ENCODE peak calls at places on chromosomes 2 and 18, in eight cellular contexts. C is uterus, H is GM20000, O is left ventricle myocardium inferior, F is HCT116, B is foreskin fibroblast, D is heart right ventricle, V is testis. L is an unnamed sample.

GRCh38 chr2:1591978-1592907 is 152.1 kb downstream of the PXDN start:
- DNase-seq in H (no peak), O (peak), B (peak), C (peak), F (peak), D (peak), V (peak), L (peak)

GRCh38 chr2:11578986-11579774 is 45.3 kb downstream of the GREB1 start:
- DNase-seq in D (no peak), C (no peak), H (no peak), F (no peak), O (no peak), V (no peak), B (no peak), L (no peak)

GRCh38 chr2:34570266-34570872 is 971.3 kb upstream of the FAM98A start:
- DNase-seq in F (no peak), H (peak), D (no peak), O (no peak), B (no peak), V (peak), C (no peak), L (peak)

GRCh38 chr2:239387811-239388210 is 13.0 kb downstream of the HDAC4 start:
- DNase-seq in C (no peak), F (no peak), D (no peak), O (no peak), V (no peak), H (no peak), B (no peak), L (no peak)

GRCh38 chr2:36376992-36377738 is 21.6 kb downstream of the CRIM1 start:
- DNase-seq in B (no peak), H (no peak), F (no peak), D (no peak), V (peak), O (no peak), C (no peak), L (no peak)

GRCh38 chr18:48774941-48775340 is 175.8 kb downstream of the SMAD7 start:
- DNase-seq in D (no peak), C (no peak), B (no peak), O (no peak), V (no peak), F (no peak), H (no peak), L (no peak)

GRCh38 chr2:111072220-111072871 is 48.4 kb upstream of the BCL2L11 start:
- DNase-seq in D (no peak), V (no peak), C (no peak), O (no peak), F (no peak), H (no peak), B (peak), L (no peak)

GRCh38 chr2:156319811-156320490 is 12.6 kb downstream of the NR4A2 start:
- DNase-seq in C (no peak), F (no peak), V (peak), H (no peak), O (peak), B (no peak), D (peak), L (no peak)

GRCh38 chr18:32372381-32373061 is 98.2 kb downstream of the GAREM1 start:
- DNase-seq in O (no peak), D (no peak), V (no peak), F (peak), B (no peak), H (no peak), C (no peak), L (no peak)

GRCh38 chr18:63508634-63509033 is 31.9 kb downstream of the SERPINB5 start:
- DNase-seq in H (no peak), V (no peak), C (no peak), F (no peak), O (no peak), D (no peak), B (no peak), L (no peak)

GRCh38 chr18:63505566-63506335 is 29.0 kb downstream of the SERPINB5 start:
- DNase-seq in V (peak), O (no peak), D (no peak), C (no peak), F (peak), H (peak), B (peak), L (no peak)

GRCh38 chr18:63511285-63511684 is 30.9 kb upstream of the SERPINB12 start:
- DNase-seq in D (peak), F (peak), B (peak), O (no peak), V (peak), C (no peak), H (no peak), L (peak)

GRCh38 chr18:63506336-63506646 is 29.5 kb downstream of the SERPINB5 start:
- DNase-seq in V (no peak), D (no peak), F (no peak), C (no peak), O (no peak), H (no peak), B (no peak), L (no peak)
- TF ChIP-seq CTCF in V (no peak), D (no peak), F (no peak), C (no peak), O (no peak), H (no peak), B (no peak), L (peak)

DNA sequence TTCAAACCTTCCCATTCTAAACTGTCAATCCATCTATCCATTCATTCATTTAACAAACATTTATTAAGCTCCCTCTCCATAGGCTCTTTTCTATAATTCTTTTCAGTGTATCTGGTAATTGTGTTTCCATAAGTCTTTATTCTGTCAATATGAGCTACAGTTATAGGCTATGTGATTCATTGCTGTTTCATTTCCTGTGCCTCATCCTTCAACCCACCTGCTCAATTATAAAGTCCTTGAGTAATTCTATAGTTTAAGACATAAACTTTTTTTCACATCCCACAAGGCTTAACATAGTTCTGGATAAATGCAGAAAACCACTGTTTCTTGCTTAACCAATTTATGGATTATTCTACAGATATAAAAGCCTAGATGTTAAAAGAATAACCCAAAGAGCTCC is 84.2 kb upstream of the PIK3C3 start:
- DNase-seq in F (no peak), H (no peak), O (no peak), C (no peak), D (no peak), B (peak), V (no peak), L (no peak)
- TF ChIP-seq CTCF in F (no peak), H (no peak), O (no peak), C (no peak), D (no peak), B (no peak), V (no peak), L (no peak)

GRCh38 chr18:11795916-11796315 is 55.3 kb upstream of the CHMP1B start:
- DNase-seq in H (no peak), B (no peak), V (no peak), O (no peak), D (no peak), F (no peak), C (no peak), L (no peak)
- TF ChIP-seq CTCF in H (no peak), B (no peak), V (no peak), O (no peak), D (no peak), F (no peak), C (no peak), L (no peak)

DNA sequence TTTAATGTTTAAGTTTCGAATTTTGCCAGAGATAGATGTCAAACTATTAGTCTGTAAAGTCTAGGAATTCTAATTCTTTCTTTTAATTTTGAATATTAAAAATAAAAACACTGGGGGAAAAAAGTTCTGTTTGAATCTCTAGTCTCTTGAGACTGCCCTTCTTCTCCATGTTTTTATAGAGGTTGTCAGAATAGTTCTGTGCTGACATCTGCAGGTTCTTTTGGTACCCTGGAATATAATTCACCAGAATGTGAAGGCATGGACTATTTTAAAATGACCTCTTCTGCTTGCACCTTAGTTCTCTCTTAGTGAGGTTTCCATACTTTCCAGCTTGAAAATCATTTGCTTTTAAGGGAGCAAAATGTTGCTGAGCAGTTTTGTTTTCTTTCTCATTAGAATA is 121.0 kb upstream of the MSTN start:
- DNase-seq in D (no peak), H (no peak), F (no peak), O (no peak), V (no peak), B (no peak), C (no peak), L (no peak)
- TF ChIP-seq CTCF in D (no peak), H (no peak), F (no peak), O (peak), V (no peak), B (no peak), C (no peak), L (no peak)

GRCh38 chr2:53880756-53881155 is 21.0 kb upstream of the GPR75 start:
- DNase-seq in H (no peak), C (no peak), F (no peak), V (no peak), B (peak), D (no peak), O (no peak), L (no peak)

GRCh38 chr2:53877556-53877955 is 17.8 kb upstream of the GPR75 start:
- DNase-seq in B (peak), D (no peak), F (no peak), V (no peak), C (no peak), O (no peak), H (no peak), L (no peak)

GRCh38 chr2:53874401-53874950 is 14.7 kb upstream of the GPR75 start:
- DNase-seq in C (no peak), H (no peak), O (no peak), F (no peak), V (no peak), B (no peak), D (no peak), L (no peak)

GRCh38 chr2:53881360-53881759 is 21.6 kb upstream of the GPR75 start:
- DNase-seq in C (no peak), H (no peak), V (no peak), B (no peak), D (no peak), F (no peak), O (no peak), L (no peak)

DNA sequence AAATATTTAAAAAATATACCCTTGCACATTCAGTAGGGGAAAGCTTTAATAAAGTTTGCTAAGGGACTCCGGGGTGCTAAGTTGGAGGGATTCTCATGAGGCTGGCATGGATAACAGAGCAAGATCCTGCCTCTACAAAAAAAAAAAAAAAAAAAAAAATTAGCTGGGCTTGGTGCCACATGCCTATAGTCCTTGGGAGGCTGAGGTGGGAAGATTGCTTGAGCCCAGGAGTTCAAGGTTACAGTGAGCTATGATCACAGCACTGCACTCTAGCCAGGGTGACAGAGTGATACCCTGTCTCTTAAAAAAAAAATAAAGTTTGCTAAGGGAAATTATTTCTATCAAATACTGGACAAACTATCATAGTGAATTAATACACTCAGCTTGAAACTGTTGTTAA is 17.3 kb upstream of the GPR75 start:
- DNase-seq in O (no peak), H (no peak), F (no peak), C (no peak), V (no peak), D (no peak), B (no peak), L (no peak)
- TF ChIP-seq CTCF in O (no peak), H (no peak), F (no peak), C (no peak), V (no peak), D (no peak), B (no peak), L (no peak)